ENCODE peak calls at places on chromosomes 16 and 17, in four cellular contexts. V is neuronal stem cell, N is aorta, T is SK-N-SH. K is an unnamed sample.
A peak's percentile ranks its signal among the peaks of the same experiment; 100 is the strongest.

GRCh38 chr17:56777859-56778258 is 55.9 kb downstream of the C17orf67 start:
- DNase-seq in V (no peak), N (no peak), T (no peak), K (no peak)

GRCh38 chr16:31409433-31409832 is 16.3 kb downstream of the ITGAD start:
- DNase-seq in V (no peak), N (no peak), T (no peak), K (no peak)

GRCh38 chr17:38509772-38510423 is 81.6 kb downstream of the ARHGAP23 start:
- DNase-seq in V (no peak), N (no peak), T (no peak), K (no peak)

GRCh38 chr17:47945080-47945479 is 3.7 kb downstream of the PNPO start:
- DNase-seq in V (no peak), N (no peak), T (no peak), K (no peak)

GRCh38 chr16:66064811-66065530 is 301.5 kb upstream of the CDH5 start:
- DNase-seq in V (no peak), N (no peak), T (no peak), K (no peak)

GRCh38 chr17:59311051-59311468 is 20.4 kb upstream of the YPEL2 start:
- DNase-seq in V (peak; percentile 57), N (no peak), T (peak; percentile 81), K (no peak)

GRCh38 chr17:21705021-21705601 is 12.8 kb downstream of the KCNJ18 start:
- DNase-seq in V (no peak), N (no peak), T (no peak), K (peak; percentile 61)

GRCh38 chr16:56964243-56965148 is 2.7 kb downstream of the CETP start:
- DNase-seq in V (peak; percentile 85), N (peak; percentile 93), T (peak; percentile 79), K (peak; percentile 94)

GRCh38 chr17:43779145-43780125 is 658 bp upstream of the DUSP3 start:
- DNase-seq in V (peak; percentile 48), N (no peak), T (no peak), K (no peak)

GRCh38 chr17:28655160-28655559 is 6.5 kb downstream of the SDF2 start:
- DNase-seq in V (no peak), N (no peak), T (no peak), K (no peak)

GRCh38 chr17:59914274-59914854 is 21.4 kb downstream of the RPS6KB1 start:
- DNase-seq in V (peak; percentile 6), N (no peak), T (peak; percentile 75), K (no peak)

GRCh38 chr17:35498429-35499178 is 38.9 kb downstream of the SLFN12L start:
- DNase-seq in V (no peak), N (no peak), T (no peak), K (no peak)
- H3K9me3 ChIP-seq in V (peaks cover 9% of the 10 kb centered on the region), N (no peaks in the 10 kb centered on the region), T (no peaks in the 10 kb centered on the region), K (no peaks in the 10 kb centered on the region)

DNA sequence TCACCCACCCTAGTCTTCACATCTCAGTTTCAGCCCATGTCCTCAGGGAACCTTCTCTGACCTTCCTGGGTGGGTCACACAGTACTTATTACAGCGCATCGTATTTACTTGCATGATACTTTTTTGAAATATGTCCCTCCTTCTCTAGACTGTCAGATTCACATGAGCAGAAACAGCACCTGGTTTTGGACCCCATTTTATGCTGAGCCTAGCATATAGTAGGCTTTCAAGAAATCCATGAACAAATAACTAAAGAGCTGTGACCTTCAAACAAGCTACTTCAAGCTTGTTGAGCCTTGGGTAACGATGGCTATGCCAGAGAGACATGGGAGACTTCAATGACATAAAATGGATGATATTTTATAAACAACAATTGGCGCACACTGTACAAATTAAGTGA is 150.3 kb downstream of the GRIN2A start:
- DNase-seq in V (no peak), N (no peak), T (no peak), K (no peak)
- H3K9me3 ChIP-seq in V (no peaks in the 10 kb centered on the region), N (no peaks in the 10 kb centered on the region), T (no peaks in the 10 kb centered on the region), K (no peaks in the 10 kb centered on the region)

DNA sequence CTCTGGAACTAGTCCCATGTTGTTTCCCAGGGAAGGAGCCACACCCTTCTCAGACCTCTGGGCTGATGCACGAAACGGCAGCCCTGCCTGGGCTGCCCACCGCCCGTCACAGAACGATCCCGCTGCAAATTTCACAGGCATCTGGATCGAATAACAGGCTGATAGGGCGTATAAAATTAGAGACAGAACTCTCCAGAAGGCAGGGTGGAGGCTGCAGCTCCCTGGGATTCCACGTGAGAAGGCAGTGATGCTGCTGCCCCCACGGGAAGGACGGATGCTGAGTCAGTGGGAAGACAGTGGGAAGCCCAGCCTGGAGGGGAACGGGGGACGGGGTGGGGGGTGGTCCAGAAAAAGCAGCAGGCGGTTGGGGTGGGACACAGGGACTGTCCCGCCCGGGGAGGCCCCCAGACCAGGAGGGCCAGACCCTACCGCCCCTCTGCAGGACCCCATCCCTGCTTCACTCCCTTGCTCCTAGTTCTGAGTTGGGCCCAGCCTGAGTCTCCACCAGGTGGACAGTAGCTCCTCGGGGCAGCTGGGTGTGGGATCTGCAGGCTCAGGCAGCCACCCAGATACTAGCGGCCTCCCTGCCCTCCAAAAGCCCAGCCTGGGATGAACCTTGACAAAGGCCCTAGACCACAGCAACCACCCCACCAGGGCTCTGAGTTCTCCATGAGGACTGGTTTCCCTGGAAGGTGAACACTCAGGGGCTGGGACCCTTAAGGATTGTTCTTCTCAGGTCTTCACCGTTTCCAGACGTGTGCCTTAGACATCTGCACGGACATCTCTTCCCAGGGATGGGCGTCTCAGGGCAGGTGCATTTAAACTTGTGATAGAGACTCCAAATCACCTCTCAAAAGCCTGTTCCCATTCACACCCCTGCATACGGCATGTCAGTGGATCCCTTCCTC is 117.8 kb downstream of the METRNL start:
- DNase-seq in V (no peak), N (peak; percentile 53), T (no peak), K (peak; percentile 56)
- H3K9me3 ChIP-seq in V (peaks cover 44% of the 10 kb centered on the region), N (no peaks in the 10 kb centered on the region), T (no peaks in the 10 kb centered on the region), K (no peaks in the 10 kb centered on the region)

DNA sequence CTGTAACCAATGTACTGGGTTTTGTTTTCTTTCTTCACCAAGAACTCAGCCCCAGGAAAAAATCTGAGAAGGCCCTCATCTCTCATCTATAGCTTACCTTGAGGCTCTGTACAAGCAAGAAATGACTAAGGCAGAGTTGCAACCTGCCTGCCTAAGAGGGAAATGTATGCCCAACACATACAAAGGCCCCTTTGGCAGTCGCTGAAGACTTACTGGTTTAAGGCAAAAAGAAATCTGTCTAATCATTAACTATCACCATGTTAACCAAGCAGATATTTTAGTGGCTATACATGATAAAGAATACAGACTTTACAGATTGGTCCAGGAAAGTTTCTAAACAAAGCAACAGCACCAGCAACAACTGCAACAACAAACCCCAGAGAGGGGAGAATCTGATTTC is 14.2 kb downstream of the ZNF624 start:
- DNase-seq in V (no peak), N (no peak), T (no peak), K (no peak)
- H3K9me3 ChIP-seq in V (no peaks in the 10 kb centered on the region), N (no peaks in the 10 kb centered on the region), T (peaks cover 10% of the 10 kb centered on the region), K (no peaks in the 10 kb centered on the region)

K was measured in upper lobe of right lung.